ENCODE peak calls at places on chromosomes 11 and 22, in ten cellular contexts. Z is stomach, J is sigmoid colon, C is suprapubic skin, H is A549, P is SK-N-SH, D is ovary, I is HepG2, A is K562, V is esophagus muscularis mucosa. W is an unnamed sample.

GRCh38 chr22:41963453-41964105 is 5.7 kb upstream of the SEPTIN3 start:
- DNase-seq in Z (peak; percentile 65), J (no peak), C (no peak), H (no peak), P (no peak), D (no peak), I (no peak), A (no peak), V (no peak), W (peak; percentile 17)

GRCh38 chr11:2732261-2732939 is 32.6 kb upstream of the KCNQ1OT1 start:
- DNase-seq in Z (no peak), J (no peak), C (no peak), H (no peak), P (no peak), D (no peak), I (peak; percentile 89), A (no peak), V (no peak), W (no peak)

GRCh38 chr22:19527321-19527721 is 3.1 kb upstream of the CLDN5 start:
- DNase-seq in Z (no peak), J (no peak), C (no peak), H (no peak), P (no peak), D (no peak), I (no peak), A (no peak), V (no peak), W (no peak)

GRCh38 chr22:39814899-39815298 is 78.7 kb downstream of the ENTHD1 start:
- DNase-seq in Z (no peak), J (no peak), C (no peak), H (no peak), P (no peak), D (no peak), I (no peak), A (no peak), V (no peak), W (no peak)

GRCh38 chr11:61480936-61481335 is 27.6 kb upstream of the LRRC10B start:
- DNase-seq in Z (no peak), J (no peak), C (no peak), H (peak; percentile 55), P (peak; percentile 79), D (no peak), I (no peak), A (no peak), V (no peak), W (no peak)

GRCh38 chr11:111776398-111777093 is 10.4 kb upstream of the PPP2R1B start:
- DNase-seq in Z (no peak), J (no peak), C (no peak), H (no peak), P (no peak), D (no peak), I (no peak), A (no peak), V (no peak), W (no peak)

GRCh38 chr11:31262761-31263160 is 106.8 kb downstream of the DCDC1 start:
- DNase-seq in Z (no peak), J (no peak), C (no peak), H (no peak), P (no peak), D (no peak), I (no peak), A (no peak), V (no peak), W (no peak)

GRCh38 chr11:85801527-85801926 is 9.4 kb downstream of the SYTL2 start:
- DNase-seq in Z (no peak), J (no peak), C (no peak), H (no peak), P (no peak), D (no peak), I (no peak), A (no peak), V (no peak), W (no peak)

GRCh38 chr11:80024119-80024518 is 583.3 kb upstream of the TENM4 start:
- DNase-seq in Z (no peak), J (no peak), C (no peak), H (no peak), P (no peak), D (no peak), I (no peak), A (no peak), V (no peak), W (no peak)

DNA sequence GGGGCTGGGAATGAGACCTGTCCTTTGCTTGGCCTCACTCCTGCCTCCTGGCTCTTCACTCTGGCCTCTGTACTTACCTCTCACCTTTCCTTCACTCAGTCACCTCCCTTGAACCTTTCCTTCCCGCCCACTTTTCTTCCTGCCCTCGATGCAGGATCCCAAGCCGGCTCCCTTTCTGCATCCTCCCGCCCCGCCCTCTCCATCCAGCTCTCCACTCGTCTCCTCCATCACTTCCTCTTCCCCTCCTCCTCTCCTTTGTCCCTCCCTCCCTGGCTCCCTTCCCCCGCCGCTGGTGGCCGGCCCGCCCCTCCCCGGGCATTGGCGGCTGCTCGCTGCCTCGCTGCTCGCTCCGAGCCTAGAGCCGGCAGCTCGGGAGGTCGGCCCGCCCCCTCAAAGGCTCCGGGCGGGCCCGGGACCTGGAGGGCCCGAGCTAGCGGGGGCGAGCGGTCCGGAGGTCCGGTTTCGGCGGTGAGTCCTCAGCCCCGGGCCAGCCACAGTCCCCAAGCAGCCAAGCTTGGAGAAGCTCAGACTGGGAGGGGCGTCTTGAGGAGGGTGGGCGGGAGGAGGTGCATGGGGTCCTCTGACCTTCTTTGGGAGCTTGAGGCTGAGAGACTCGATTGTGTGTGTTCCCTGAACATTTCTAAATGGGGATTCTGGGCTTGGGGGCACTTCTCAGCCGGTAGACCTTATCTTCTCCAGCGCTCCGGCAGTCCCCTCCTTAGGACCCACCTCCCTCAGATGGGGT is 13.8 kb downstream of the PHLDB1 start:
- DNase-seq in Z (peak; percentile 85), J (peak; percentile 96), C (peak; percentile 92), H (no peak), P (peak; percentile 93), D (peak; percentile 92), I (peak; percentile 85), A (peak; percentile 84), V (peak; percentile 96), W (peak; percentile 85)
- TF ChIP-seq EP300 in Z (no peak), J (no peak), C (no peak), H (no peak), P (no peak), D (no peak), I (no peak), A (no peak), V (no peak), W (no peak)

DNA sequence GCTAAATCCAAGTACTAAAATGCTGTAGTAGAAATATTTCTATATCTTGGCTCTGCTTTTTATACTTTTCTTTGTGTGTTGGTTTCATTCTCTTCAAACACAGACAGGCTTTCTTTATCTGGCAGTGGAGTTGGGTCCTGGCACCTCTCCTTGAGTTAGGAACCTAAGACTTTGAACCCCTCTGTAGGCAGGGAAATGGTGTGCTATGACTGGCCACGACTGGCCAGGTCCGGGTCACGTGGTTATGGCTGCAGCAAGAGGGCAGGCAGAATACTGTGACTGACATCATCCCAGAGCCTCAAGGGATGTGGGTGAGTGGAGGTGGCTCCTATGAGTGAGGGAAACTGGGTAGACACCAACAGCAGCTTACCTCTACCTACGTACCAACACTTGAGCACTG is 42.0 kb downstream of the APIP start:
- DNase-seq in Z (no peak), J (no peak), C (no peak), H (no peak), P (no peak), D (no peak), I (no peak), A (no peak), V (no peak), W (no peak)
- TF ChIP-seq CTCF in Z (no peak), J (no peak), C (no peak), H (no peak), P (no peak), D (no peak), I (no peak), A (no peak), V (no peak), W (no peak)

DNA sequence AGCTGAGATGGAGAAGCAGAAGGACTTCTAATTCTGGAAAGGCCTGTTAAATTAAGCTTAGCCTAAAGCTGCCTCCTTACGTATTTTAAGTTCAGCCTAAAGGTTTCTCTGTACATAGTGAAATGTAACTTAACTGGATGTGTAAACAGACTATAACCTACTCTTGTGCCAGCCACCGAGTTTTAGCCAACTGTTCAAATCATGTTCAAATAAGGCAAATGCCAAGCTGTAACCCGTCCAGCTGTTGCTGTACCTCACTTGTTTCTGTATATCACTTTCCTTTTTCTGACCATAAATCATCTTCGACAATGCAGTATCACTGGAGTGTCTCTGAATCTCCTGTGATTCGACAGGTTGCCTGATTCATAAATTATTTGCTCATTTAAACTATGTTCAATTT is 4.0 kb upstream of the PLAAT5 start:
- DNase-seq in Z (peak; percentile 81), J (no peak), C (no peak), H (no peak), P (no peak), D (no peak), I (no peak), A (no peak), V (no peak), W (no peak)
- TF ChIP-seq EP300 in Z (no peak), J (no peak), C (no peak), H (no peak), P (no peak), D (no peak), I (no peak), A (no peak), V (no peak), W (no peak)

GRCh38 chr11:1051356-1052132 is 15.0 kb upstream of the MUC6 start:
- DNase-seq in Z (no peak), J (peak; percentile 42), C (peak; percentile 57), H (no peak), P (peak; percentile 36), D (no peak), I (no peak), A (no peak), V (no peak), W (no peak)
- TF ChIP-seq CTCF in Z (no peak), J (no peak), C (no peak), H (no peak), P (no peak), D (no peak), I (no peak), A (no peak), V (no peak), W (no peak)

DNA sequence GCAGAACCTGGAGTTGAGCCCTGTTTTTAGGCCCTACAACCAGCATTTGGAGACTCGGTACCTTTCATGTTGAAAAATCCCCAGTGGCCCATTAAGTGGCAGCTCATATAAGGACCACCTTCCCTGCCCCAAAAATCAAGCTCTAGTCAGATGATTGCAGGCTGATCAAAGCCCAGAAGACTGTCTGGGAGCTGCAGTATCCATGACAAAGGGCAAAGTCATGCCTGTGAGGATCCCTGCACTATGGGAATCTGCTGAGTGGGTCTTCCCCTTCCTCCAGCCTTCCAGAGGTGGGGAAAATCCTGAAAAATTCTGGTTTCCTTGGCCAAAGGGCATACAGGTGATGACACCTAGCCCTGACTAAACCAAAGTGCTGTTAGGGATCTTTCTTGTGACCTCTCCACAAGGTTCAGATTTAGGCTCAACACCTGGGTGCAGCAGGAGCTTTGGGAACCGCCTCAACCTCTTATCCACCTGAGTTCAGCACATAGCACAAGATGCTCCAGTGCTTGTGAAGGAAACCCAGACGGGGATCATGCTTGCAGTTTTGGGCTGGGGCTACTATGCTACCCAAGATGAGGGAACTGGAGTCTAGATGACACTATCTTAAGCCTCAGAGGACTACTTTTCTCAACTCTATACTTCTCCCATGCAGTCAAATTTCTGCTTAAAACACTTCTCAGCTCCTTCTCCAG is 1.2 kb upstream of the TRIM3 start:
- DNase-seq in Z (no peak), J (no peak), C (no peak), H (no peak), P (no peak), D (no peak), I (no peak), A (no peak), V (no peak), W (no peak)
- TF ChIP-seq EP300 in Z (no peak), J (no peak), C (no peak), H (no peak), P (no peak), D (no peak), I (no peak), A (no peak), V (no peak), W (no peak)

W was measured in tibial nerve.